ENCODE peak calls at places on chromosome 1, in nine cellular contexts. Z is PC-3; O is transverse colon; L is tibial nerve; M is esophagus squamous epithelium; T is heart right ventricle; V is heart left ventricle; W is tibial artery; U is CD4-positive, alpha-beta T cell. X is an unnamed sample.
A peak's percentile ranks its signal among the peaks of the same experiment; 100 is the strongest.

GRCh38 chr1:191348328-191348727 is 809.9 kb upstream of the RGS18 start:
- DNase-seq in Z (no peak), O (no peak), L (no peak), M (no peak), T (no peak), V (no peak), W (no peak), U (no peak), X (no peak)

GRCh38 chr1:234778215-234779159 is 168.5 kb upstream of the IRF2BP2 start:
- DNase-seq in Z (peak; percentile 6), O (no peak), L (no peak), M (no peak), T (no peak), V (peak; percentile 39), W (no peak), U (no peak), X (no peak)

GRCh38 chr1:1157914-1158710 is 15.6 kb upstream of the TTLL10 start:
- DNase-seq in Z (peak; percentile 65), O (peak; percentile 86), L (no peak), M (no peak), T (peak; percentile 63), V (peak; percentile 69), W (peak; percentile 28), U (peak; percentile 22), X (peak; percentile 42)

GRCh38 chr1:11537380-11537764 is 58.4 kb downstream of the DISP3 start:
- DNase-seq in Z (no peak), O (no peak), L (no peak), M (no peak), T (no peak), V (no peak), W (no peak), U (no peak), X (no peak)

GRCh38 chr1:109438798-109439297 is 12.6 kb upstream of the PSMA5 start:
- DNase-seq in Z (peak; percentile 39), O (no peak), L (peak; percentile 21), M (no peak), T (no peak), V (peak; percentile 40), W (no peak), U (no peak), X (no peak)

GRCh38 chr1:115084902-115085505 is 4.3 kb downstream of the TSPAN2 start:
- DNase-seq in Z (no peak), O (no peak), L (no peak), M (no peak), T (no peak), V (no peak), W (peak; percentile 37), U (no peak), X (no peak)

GRCh38 chr1:212500986-212501385 is 68.3 kb downstream of the NENF start:
- DNase-seq in Z (no peak), O (no peak), L (no peak), M (no peak), T (no peak), V (no peak), W (no peak), U (no peak), X (no peak)

GRCh38 chr1:11948822-11949458 is 14.4 kb downstream of the PLOD1 start:
- DNase-seq in Z (peak; percentile 29), O (no peak), L (no peak), M (no peak), T (no peak), V (no peak), W (no peak), U (no peak), X (no peak)

GRCh38 chr1:92623187-92623778 is 136.6 kb upstream of the GFI1 start:
- DNase-seq in Z (peak; percentile 45), O (no peak), L (no peak), M (no peak), T (no peak), V (no peak), W (no peak), U (no peak), X (no peak)

GRCh38 chr1:221987860-221988520 is 246.1 kb upstream of the DUSP10 start:
- DNase-seq in Z (peak; percentile 95), O (no peak), L (no peak), M (no peak), T (no peak), V (peak; percentile 29), W (no peak), U (no peak), X (no peak)

DNA sequence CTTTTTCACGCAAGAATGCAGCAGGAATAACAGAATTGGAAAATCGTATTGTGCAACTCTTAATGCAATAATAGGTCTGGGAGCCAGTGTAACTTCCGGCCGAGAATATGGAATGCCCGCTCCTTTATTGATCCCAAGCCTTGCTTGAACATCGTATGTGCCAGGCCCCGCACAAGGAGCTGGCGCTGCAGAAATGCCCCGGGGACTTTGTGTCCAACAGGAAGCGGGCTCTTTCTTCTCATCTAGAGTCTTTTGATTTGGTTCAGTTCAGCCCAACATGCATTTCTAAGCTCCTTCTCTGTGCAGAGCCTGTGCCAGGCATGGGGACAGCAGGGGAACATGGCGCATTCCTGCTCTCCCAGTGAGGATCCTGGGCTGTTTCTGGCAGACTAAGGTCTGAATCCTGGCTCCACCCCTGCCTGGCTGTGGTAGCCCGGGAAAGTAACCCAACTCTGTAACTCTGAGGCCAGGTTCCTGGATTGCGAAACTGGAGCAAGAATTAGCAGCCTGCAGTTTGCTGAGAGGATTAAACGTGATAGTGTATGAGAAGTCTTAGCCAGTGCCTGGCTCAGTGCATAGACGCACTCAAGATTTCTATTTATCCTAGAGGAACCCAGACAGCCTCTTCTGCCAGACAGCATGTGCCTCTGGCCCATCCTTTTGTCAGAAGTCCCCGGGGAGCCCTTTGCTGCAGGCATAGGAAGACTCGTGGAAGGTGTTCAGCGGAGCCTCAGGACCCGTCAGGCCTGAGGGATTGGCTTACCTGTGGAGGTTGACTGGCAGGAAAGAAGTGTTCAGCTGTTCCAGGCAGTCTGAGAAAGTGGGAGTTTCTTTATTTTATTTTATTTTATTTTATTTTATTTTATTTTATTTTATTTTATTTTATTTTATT is 994 bp upstream of the CDCP2 start:
- DNase-seq in Z (peak; percentile 63), O (peak; percentile 55), L (peak; percentile 53), M (no peak), T (peak; percentile 31), V (no peak), W (peak; percentile 82), U (no peak), X (no peak)
- H3K27ac ChIP-seq in Z (no peak overlapping the region), O (no peak overlapping the region), L (peak overlapping the region; percentile 55), M (peak overlapping the region; percentile 41), T (peak overlapping the region; percentile 7), V (no peak overlapping the region), W (peak overlapping the region; percentile 68), U (no peak overlapping the region), X (no peak overlapping the region)

GRCh38 chr1:57788333-57788732 is 364.5 kb upstream of the DAB1 start:
- DNase-seq in Z (no peak), O (no peak), L (no peak), M (no peak), T (no peak), V (no peak), W (no peak), U (no peak), X (no peak)
- H3K9me3 ChIP-seq in Z (no peaks in the 10 kb centered on the region), O (no peaks in the 10 kb centered on the region), L (no peaks in the 10 kb centered on the region), M (no peaks in the 10 kb centered on the region), T (no peaks in the 10 kb centered on the region), V (no peaks in the 10 kb centered on the region), W (no peaks in the 10 kb centered on the region), U (no peaks in the 10 kb centered on the region), X (no peaks in the 10 kb centered on the region)

GRCh38 chr1:60394436-60394835 is 320.9 kb upstream of the C1orf87 start:
- DNase-seq in Z (no peak), O (no peak), L (no peak), M (no peak), T (no peak), V (no peak), W (no peak), U (no peak), X (no peak)
- TF ChIP-seq CTCF in Z (no peak), O (no peak), L (no peak), M (no peak), T (no peak), V (no peak), W (no peak), U (no peak), X (no peak)

DNA sequence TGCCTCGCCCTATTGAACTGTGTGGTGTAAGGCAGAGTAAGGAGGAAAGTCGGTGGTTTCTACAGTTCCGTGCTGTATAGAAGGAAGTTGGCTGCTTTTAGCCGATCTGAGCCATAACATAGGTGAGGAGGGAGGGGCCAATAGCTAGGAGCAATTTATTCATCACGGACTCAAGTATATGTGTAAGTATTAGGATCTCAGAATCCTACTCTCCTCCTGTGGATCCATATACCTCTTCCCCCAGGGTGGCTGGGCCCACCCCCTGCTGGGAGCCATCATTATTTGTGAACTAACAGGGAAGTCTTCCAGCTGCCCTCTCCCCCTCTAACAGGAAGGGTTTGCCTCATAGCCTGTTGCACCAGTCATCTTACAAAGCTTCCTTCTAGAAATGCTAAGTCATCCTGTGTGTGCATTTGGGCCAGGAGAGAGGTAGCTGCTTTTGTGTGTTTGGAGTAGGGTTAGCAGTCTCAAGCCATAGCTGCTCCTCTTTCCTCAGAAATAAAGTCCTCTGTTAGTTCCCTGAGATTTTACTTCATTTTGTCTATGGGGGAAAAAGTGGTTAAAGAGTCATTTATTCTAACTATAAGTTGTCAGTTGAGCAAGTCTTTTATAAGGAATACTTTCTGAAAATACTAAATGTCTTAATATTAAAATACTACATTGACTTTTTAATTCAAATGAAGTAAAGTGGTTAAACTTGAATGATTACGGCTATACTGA is 14.9 kb upstream of the CENPS start:
- DNase-seq in Z (peak; percentile 47), O (peak; percentile 15), L (peak; percentile 20), M (no peak), T (no peak), V (no peak), W (peak; percentile 42), U (no peak), X (no peak)
- H3K27ac ChIP-seq in Z (peak overlapping the region; percentile 52), O (peak overlapping the region; percentile 48), L (no peak overlapping the region), M (peak overlapping the region; percentile 79), T (peak overlapping the region; percentile 6), V (no peak overlapping the region), W (no peak overlapping the region), U (no peak overlapping the region), X (no peak overlapping the region)

DNA sequence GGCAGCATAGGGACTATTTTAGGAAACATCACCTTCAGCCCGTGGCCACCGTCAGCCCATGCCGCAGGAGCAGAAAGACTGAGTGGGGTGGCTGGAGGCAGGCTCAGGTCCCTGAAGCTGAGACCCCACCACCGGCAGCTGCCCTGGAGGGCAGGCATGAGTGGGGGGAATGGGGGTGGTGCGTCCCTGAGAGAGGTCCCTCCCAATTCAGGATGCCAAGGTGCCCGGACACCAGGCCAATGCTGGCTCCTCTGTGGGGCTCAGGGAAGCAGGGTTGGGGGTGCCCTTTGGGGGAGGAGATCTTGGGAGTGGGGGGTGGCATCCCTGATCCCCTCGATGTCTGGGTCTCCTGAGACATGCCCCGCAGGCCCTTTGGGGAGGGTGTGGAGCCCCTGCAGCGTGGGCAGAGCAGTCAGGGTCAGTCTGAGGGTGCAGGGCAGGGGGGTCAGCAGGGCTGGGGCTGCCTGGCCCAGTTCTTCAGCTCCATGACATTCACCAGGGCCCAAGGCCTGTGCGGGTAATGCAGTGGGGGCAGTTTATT is 998 bp upstream of the TTC34 start:
- DNase-seq in Z (no peak), O (no peak), L (no peak), M (no peak), T (peak; percentile 4), V (peak; percentile 20), W (no peak), U (no peak), X (no peak)
- H3K9me3 ChIP-seq in Z (no peaks in the 10 kb centered on the region), O (no peaks in the 10 kb centered on the region), L (no peaks in the 10 kb centered on the region), M (no peaks in the 10 kb centered on the region), T (no peaks in the 10 kb centered on the region), V (no peaks in the 10 kb centered on the region), W (no peaks in the 10 kb centered on the region), U (no peaks in the 10 kb centered on the region), X (no peaks in the 10 kb centered on the region)

X was measured in CD8-positive, alpha-beta T cell.